ENCODE peak calls at places on chromosome 18, in eight cellular contexts. P, C, R, K, Q, M, V and I are unnamed samples.

GRCh38 chr18:56168049-56168781 is 470.2 kb downstream of the TXNL1 start:
- DNase-seq in P (no peak), C (no peak), R (peak; percentile 3), K (no peak), Q (no peak), M (peak; percentile 7), V (no peak), I (peak; percentile 23)

GRCh38 chr18:50179465-50179864 is 15.5 kb downstream of the MYO5B start:
- DNase-seq in P (no peak), C (no peak), R (no peak), K (no peak), Q (no peak), M (no peak), V (no peak), I (no peak)

GRCh38 chr18:59308201-59309014 is 10.0 kb downstream of the CPLX4 start:
- DNase-seq in P (peak; percentile 64), C (peak; percentile 46), R (peak; percentile 73), K (peak; percentile 44), Q (peak; percentile 82), M (peak; percentile 19), V (peak; percentile 64), I (peak; percentile 80)

GRCh38 chr18:39806519-39806918 is 2148.5 kb upstream of the PIK3C3 start:
- DNase-seq in P (no peak), C (no peak), R (no peak), K (no peak), Q (no peak), M (no peak), V (no peak), I (no peak)

GRCh38 chr18:3610818-3611217 is 160.8 kb downstream of the TGIF1 start:
- DNase-seq in P (no peak), C (no peak), R (no peak), K (no peak), Q (no peak), M (no peak), V (no peak), I (no peak)

GRCh38 chr18:5998166-5998881 is 103.0 kb upstream of the TMEM200C start:
- DNase-seq in P (no peak), C (no peak), R (no peak), K (no peak), Q (no peak), M (no peak), V (no peak), I (no peak)

GRCh38 chr18:43486462-43486861 is 209.2 kb upstream of the SYT4 start:
- DNase-seq in P (peak; percentile 15), C (no peak), R (no peak), K (no peak), Q (no peak), M (no peak), V (peak; percentile 10), I (no peak)

GRCh38 chr18:77380695-77381094 is 131.0 kb downstream of the GALR1 start:
- DNase-seq in P (no peak), C (no peak), R (no peak), K (no peak), Q (no peak), M (no peak), V (no peak), I (no peak)

GRCh38 chr18:2164644-2165287 is 406.5 kb downstream of the METTL4 start:
- DNase-seq in P (no peak), C (no peak), R (no peak), K (no peak), Q (no peak), M (no peak), V (no peak), I (no peak)

GRCh38 chr18:52682260-52682659 is 342.3 kb downstream of the DCC start:
- DNase-seq in P (no peak), C (no peak), R (no peak), K (no peak), Q (no peak), M (no peak), V (no peak), I (no peak)